ENCODE peak calls at places on chromosomes 7 and 10, in seven cellular contexts. P is esophagus muscularis mucosa, W is transverse colon, B is stomach, S is K562, U is HCT116, T is tibial nerve. X is an unnamed sample. For H3K4me1, the result is how much of the 10 kb centered on the place peaks cover.

GRCh38 chr10:133123050-133123745 is 35.5 kb downstream of the ADGRA1 start:
- DNase-seq in W (no peak), S (no peak), T (no peak), B (no peak), P (no peak), U (no peak), X (no peak)

GRCh38 chr10:104317195-104318095 is 20.8 kb downstream of the ITPRIP start:
- DNase-seq in W (no peak), B (no peak), U (no peak), S (no peak), P (no peak), T (peak), X (no peak)

GRCh38 chr7:81299272-81299671 is 380.4 kb upstream of the SEMA3C start:
- DNase-seq in T (no peak), S (no peak), P (no peak), W (no peak), B (no peak), U (peak), X (no peak)

GRCh38 chr7:108463613-108464012 is 7.4 kb upstream of the NRCAM start:
- DNase-seq in U (no peak), W (no peak), P (no peak), T (no peak), S (no peak), B (no peak), X (no peak)

GRCh38 chr7:99740573-99741437 is 5.8 kb upstream of the CYP3A7 start:
- DNase-seq in S (no peak), U (no peak), W (no peak), P (no peak), T (no peak), B (no peak), X (no peak)

GRCh38 chr7:47588704-47589225 is 6.9 kb upstream of the TNS3 start:
- DNase-seq in U (no peak), W (peak), S (no peak), B (no peak), P (no peak), T (no peak), X (no peak)

GRCh38 chr10:75655791-75656451 is 224.5 kb downstream of the LRMDA start:
- DNase-seq in B (no peak), U (no peak), T (no peak), S (no peak), W (no peak), P (no peak), X (peak)

GRCh38 chr10:132654708-132655661 is 117.4 kb downstream of the INPP5A start:
- DNase-seq in U (peak), S (peak), T (no peak), W (peak), P (no peak), B (peak), X (peak)

GRCh38 chr7:157673573-157673972 is 336.8 kb downstream of the DNAJB6 start:
- DNase-seq in U (no peak), W (no peak), B (no peak), S (no peak), P (no peak), T (no peak), X (no peak)

GRCh38 chr10:3066317-3066931 is 924 bp upstream of the PFKP start:
- DNase-seq in U (no peak), P (no peak), S (no peak), W (no peak), B (no peak), T (no peak), X (no peak)

GRCh38 chr10:132619927-132620326 is 82.3 kb downstream of the INPP5A start:
- DNase-seq in B (no peak), W (no peak), S (no peak), P (no peak), T (no peak), U (no peak), X (no peak)

DNA sequence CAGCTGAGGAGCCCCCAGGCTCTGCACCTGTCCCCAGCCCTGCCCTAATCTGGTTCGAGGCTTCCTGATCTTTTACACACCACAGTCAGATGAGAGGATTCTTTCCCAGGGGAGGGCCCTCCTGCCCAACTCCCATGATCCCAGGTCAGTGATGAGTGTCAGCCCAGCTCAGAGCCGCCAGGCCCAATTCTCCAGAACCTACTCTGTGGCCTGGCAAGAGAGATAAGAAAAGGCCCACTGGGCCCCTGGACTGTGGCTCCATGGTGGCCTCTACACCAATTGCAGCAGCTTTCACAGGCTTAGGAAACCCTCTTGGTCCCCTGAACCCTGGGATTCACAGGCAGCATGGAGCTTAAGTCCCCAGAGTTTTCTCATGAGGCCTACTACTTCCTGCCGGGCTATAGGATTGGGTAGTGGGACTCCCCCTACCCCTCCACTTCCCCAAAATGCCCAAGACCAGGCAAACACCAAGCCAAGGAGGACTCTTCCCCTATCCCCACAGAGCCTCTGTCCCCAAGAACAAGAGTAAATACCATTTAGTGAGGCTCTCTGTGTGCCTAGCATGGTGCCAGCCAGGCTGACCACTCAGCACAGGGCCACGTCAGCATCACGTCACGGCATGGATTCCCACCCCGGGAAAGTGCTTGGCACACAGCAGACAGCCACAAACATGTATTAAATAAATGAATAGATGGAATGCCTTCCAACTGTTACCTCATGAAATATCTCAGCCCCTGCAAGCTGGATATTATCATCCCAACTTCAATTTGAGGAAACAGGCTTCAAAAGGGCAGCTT is 100.0 kb downstream of the GRID1 start:
- DNase-seq in S (no peak), P (no peak), W (no peak), U (no peak), T (no peak), B (peak), X (peak)
- H3K27ac ChIP-seq in S (no peak), P (no peak), W (no peak), U (no peak), T (no peak), B (no peak), X (no peak)

DNA sequence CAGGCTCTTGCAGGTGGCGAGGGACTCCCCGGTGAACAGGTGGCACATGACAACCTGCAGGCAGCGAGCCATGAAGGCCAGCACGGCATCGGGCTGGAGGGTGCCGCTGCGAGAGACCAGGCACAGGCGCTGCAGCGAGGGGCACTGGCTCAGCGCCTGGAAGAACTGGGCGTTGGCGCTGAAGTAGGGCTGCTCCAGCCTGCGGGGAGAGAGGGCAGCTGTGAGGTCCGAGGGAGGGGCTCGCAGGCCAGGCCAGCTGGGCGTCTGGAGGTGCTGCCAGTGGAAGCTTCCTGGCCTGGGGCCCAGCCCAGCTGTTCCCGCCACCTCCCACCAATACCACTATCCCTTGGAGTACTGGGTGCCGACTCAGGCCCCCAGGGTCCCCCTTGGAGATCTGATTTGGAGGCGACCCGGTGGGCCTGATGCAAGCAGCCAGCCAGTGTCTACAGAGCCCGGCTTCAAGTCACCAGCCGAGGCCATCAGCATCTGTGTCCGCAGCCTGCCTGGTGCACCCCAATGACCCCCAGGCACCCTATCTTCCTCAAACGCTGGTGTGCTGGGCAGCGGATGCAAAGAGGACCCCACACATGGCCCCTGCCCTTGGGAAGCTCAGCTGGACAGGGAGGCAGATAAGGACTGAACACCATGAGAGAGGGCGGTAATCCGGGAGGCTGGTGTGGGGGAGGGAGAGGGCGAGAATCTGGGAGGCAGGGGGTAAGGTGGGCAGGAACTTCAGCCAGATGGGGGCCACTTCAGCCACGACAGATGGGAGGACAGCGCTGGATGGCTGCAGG is 67.8 kb upstream of the TNRC18 start:
- DNase-seq in W (no peak), S (no peak), P (no peak), T (no peak), B (peak), U (no peak), X (no peak)
- TF ChIP-seq POLR2A in W (no peak), S (no peak), P (no peak), T (no peak), B (no peak), U (no peak), X (no peak)

DNA sequence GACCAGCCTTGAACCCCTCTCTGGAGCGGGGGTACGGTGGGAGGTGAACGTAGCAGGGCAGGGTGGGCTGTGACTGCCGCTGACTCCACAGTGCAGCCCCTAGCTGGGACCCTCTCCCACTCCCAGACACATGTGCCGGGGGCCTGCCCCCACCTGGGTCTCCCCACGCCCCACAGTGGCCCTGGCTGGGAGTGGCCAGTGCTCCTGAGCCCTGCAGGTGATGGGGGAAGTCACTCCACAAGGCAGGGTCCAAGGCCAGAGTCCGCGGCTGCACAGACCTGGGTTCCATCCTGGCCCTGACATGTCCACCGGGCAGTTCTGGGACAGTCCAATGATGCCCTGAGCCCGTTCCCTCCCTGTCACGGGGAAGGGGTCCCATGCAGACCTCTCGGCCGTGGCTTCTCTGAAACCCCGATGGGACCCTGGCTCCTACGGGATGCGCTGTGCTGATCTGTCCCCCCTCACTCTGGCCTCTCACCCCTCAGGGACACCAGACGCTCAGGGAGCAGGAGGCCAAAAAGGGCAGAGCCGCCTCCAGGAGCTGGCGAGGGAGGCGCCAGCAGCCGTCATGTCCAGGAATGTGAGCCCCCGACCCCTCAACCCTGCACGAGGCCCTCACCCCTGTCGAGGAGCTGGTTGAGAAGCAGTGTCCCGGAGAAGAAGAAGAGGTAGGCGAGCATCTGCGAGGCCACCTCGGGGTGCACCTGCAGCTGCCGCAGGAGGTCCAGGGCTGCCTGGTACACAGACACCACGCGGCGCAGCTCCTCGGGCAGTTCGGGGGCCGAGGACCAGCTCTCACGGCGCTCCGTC is 40.4 kb downstream of the AP5Z1 start:
- DNase-seq in W (no peak), T (no peak), B (no peak), U (no peak), P (no peak), S (no peak), X (no peak)
- H3K4me1 ChIP-seq in W (under half), T (under half), B (under half), U (under half), P (under half), S (under half), X (under half)

GRCh38 chr7:50849991-50850390 is 67.3 kb upstream of the GRB10 start:
- DNase-seq in B (no peak), W (no peak), T (no peak), U (no peak), P (no peak), S (no peak), X (no peak)

GRCh38 chr7:50851891-50852290 is 69.2 kb upstream of the GRB10 start:
- DNase-seq in W (no peak), T (no peak), U (no peak), P (no peak), B (peak), S (no peak), X (no peak)

GRCh38 chr7:50852901-50853300 is 70.2 kb upstream of the GRB10 start:
- DNase-seq in U (no peak), S (no peak), T (no peak), W (no peak), B (no peak), P (no peak), X (no peak)

GRCh38 chr7:50853311-50853710 is 70.6 kb upstream of the GRB10 start:
- DNase-seq in S (no peak), U (no peak), T (no peak), P (no peak), B (no peak), W (no peak), X (no peak)

DNA sequence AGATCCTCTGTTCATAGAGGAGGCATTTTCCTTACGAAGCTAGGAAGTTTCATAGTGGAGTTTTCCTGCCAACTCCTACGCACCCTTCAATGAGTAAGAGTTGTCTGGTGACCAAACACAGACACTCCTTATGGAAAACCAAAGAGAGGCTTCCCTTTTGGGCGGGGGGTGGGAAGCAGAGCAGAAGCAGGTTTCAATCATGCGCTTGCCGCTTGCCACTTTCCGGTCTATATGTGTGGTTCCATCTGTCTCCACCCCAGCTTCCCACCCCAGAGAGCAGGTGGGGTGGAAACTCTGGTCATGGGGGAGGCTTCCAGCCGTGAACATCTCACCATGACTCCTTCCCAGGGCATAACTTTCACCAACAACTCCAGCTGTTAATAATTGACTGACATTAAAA is 68.8 kb upstream of the GRB10 start:
- DNase-seq in U (no peak), S (no peak), W (no peak), B (peak), P (no peak), T (no peak), X (peak)
- H3K27ac ChIP-seq in U (no peak), S (no peak), W (no peak), B (no peak), P (no peak), T (no peak), X (peak)

GRCh38 chr10:20110435-20111119 is 294.3 kb downstream of the PLXDC2 start:
- DNase-seq in S (no peak), U (no peak), B (no peak), T (no peak), P (no peak), W (no peak), X (no peak)

GRCh38 chr10:20114179-20114578 is 297.9 kb downstream of the PLXDC2 start:
- DNase-seq in B (no peak), P (no peak), S (no peak), T (no peak), W (no peak), U (no peak), X (no peak)

GRCh38 chr10:20118119-20118518 is 301.9 kb downstream of the PLXDC2 start:
- DNase-seq in U (no peak), B (no peak), T (no peak), S (no peak), W (no peak), P (no peak), X (no peak)

DNA sequence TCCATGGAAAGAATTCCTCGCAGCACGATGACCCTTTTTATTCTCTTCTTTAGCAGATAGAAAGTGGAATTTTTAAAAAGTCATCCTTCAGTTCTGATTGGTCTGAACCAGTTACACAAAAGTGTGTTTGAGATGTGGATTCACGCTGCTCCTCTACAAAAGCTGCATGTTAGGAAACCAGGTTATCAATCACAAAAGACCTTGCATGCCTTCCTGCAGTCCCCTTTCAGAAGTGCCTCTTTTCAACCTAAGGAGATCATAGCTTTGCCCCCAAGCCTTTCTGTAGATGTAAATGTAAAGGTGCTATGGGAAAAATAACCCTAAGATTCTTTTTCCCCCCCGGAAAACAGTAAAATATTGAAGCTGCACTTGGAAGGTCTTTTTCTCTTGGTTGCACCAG is 299.7 kb downstream of the PLXDC2 start:
- DNase-seq in T (no peak), P (no peak), S (no peak), W (no peak), U (no peak), B (no peak), X (no peak)
- TF ChIP-seq POLR2A in T (no peak), P (no peak), S (no peak), W (no peak), U (no peak), B (no peak), X (no peak)

DNA sequence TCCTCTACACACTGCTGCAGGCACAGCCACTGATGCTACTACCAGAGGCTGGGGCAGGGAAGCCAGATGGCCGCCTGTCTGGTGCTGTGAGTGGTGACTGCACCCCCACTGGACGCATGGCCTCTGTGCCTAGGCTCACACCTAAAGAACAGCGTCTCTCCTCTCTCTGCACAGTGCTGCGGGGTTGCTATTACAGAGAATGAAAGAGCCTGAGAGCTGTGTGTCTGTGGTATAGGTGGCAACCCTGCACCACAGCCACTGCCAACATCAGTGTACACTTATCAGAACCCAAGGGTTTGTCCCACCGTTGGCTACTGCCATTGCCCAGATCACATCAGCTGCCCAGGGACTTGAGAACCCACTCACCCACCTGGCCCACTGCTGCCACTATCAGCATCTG is 4.1 kb upstream of the IFIT2 start:
- DNase-seq in T (no peak), U (no peak), B (no peak), P (no peak), S (no peak), W (no peak), X (no peak)
- H3K4me1 ChIP-seq in T (under half), U (under half), B (under half), P (under half), S (under half), W (under half), X (under half)

DNA sequence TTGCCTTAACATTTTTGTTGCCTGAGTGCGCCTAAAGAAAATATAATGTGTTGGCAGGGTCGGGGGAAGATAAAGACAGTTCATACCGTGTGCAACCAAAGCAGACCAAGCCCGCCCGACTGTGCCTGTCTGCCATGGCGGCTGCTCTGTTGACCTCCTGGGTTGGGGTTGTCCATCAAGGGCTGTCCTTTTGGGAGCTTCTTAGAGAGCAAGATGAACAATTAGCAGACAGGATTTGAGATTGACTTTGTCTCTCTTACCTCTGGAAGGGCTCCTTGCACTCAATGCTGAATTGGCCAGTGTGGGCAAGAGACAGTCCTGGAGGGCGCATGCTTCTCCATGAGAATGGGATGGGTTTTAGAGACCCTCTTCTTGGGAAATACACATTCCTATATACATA is 319.6 kb downstream of the GLRX3 start:
- DNase-seq in W (no peak), B (no peak), U (no peak), T (no peak), P (peak), S (no peak), X (no peak)
- H3K27ac ChIP-seq in W (no peak), B (no peak), U (no peak), T (no peak), P (no peak), S (no peak), X (no peak)

GRCh38 chr10:12333382-12334185 is 15.8 kb upstream of the CAMK1D start:
- DNase-seq in S (no peak), B (peak), W (peak), P (no peak), T (peak), U (peak), X (peak)
- TF ChIP-seq POLR2A in S (no peak), B (no peak), W (no peak), P (no peak), T (no peak), U (no peak), X (no peak)

GRCh38 chr7:1942704-1943294 is 272.7 kb downstream of the ELFN1 start:
- DNase-seq in W (no peak), P (no peak), S (no peak), T (no peak), U (no peak), B (no peak), X (no peak)
- H3K4me1 ChIP-seq in W (under half), P (under half), S (half or more), T (under half), U (under half), B (under half), X (under half)

DNA sequence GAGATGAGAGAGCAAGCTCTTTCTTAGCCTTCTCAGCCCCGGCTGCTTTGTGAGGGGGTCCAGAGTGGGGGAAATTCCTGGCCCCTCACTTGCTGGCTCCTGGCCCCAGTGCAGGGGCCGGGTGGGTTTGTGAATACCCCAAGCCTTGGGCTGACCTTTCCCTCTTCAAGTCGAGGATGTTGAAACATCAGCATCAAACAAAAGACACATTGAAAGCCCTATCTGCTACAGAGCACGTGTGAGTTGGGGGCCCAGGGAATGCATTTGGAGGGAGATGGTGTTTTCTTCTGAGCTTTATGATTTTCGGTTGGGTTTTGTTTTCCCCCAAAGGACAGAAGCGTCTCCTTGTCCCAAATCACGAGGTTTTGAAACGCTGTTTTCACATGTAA is 2.8 kb downstream of the ZMIZ1 start:
- DNase-seq in B (no peak), P (no peak), S (no peak), U (no peak), W (no peak), T (no peak), X (no peak)
- H3K27ac ChIP-seq in B (peak), P (peak), S (no peak), U (peak), W (peak), T (peak), X (peak)